ENCODE peak calls at places on chromosomes 12 and 14, in ten cellular contexts. W is GM23248; N is thyroid gland; R is CD8-positive, alpha-beta T cell; B is fibroblast of lung; J is H1; F is testis; A is cardiac muscle cell; Y is heart right ventricle; K is astrocyte. Q is an unnamed sample. For H3K36me3, the result is how much of the 10 kb centered on the place peaks cover.

GRCh38 chr14:92637228-92637627 is 111.2 kb downstream of the LGMN start:
- DNase-seq in W (no peak), N (no peak), R (no peak), B (peak), J (no peak), F (no peak), A (peak), Y (no peak), K (no peak), Q (no peak)

GRCh38 chr12:20625531-20625930 is 69.6 kb upstream of the SLCO1C1 start:
- DNase-seq in W (no peak), N (no peak), R (no peak), B (no peak), J (no peak), F (no peak), A (no peak), Y (no peak), K (no peak), Q (no peak)

GRCh38 chr14:30330452-30330851 is 228.5 kb upstream of the G2E3 start:
- DNase-seq in W (peak), N (no peak), R (no peak), B (no peak), J (no peak), F (no peak), A (no peak), Y (no peak), K (no peak), Q (no peak)

GRCh38 chr14:93115920-93116675 is at the start of gene ITPK1:
- DNase-seq in W (peak), N (peak), R (peak), B (peak), J (peak), F (peak), A (peak), Y (peak), K (no peak), Q (peak)

GRCh38 chr12:11513288-11513687 is 117.9 kb upstream of the PRB2 start:
- DNase-seq in W (peak), N (no peak), R (no peak), B (no peak), J (no peak), F (no peak), A (no peak), Y (no peak), K (no peak), Q (no peak)

GRCh38 chr12:51752490-51752889 is 96.0 kb downstream of the FIGNL2 start:
- DNase-seq in W (peak), N (peak), R (no peak), B (peak), J (no peak), F (peak), A (peak), Y (peak), K (peak), Q (peak)

GRCh38 chr12:61808856-61809255 is 451.3 kb upstream of the USP15 start:
- DNase-seq in W (peak), N (no peak), R (no peak), B (no peak), J (no peak), F (no peak), A (no peak), Y (no peak), K (no peak), Q (no peak)

GRCh38 chr12:6553051-6553868 is 2.6 kb downstream of the IFFO1 start:
- DNase-seq in W (peak), N (peak), R (no peak), B (peak), J (no peak), F (peak), A (no peak), Y (no peak), K (peak), Q (no peak)

GRCh38 chr14:24389266-24389855 is 9.4 kb upstream of the NYNRIN start:
- DNase-seq in W (peak), N (no peak), R (no peak), B (peak), J (no peak), F (no peak), A (no peak), Y (no peak), K (peak), Q (no peak)

GRCh38 chr12:57623811-57624390 is 9.1 kb downstream of the B4GALNT1 start:
- DNase-seq in W (no peak), N (no peak), R (no peak), B (no peak), J (no peak), F (no peak), A (no peak), Y (no peak), K (no peak), Q (no peak)

GRCh38 chr12:17793854-17794253 is 296.1 kb downstream of the RERGL start:
- DNase-seq in W (no peak), N (no peak), R (no peak), B (no peak), J (no peak), F (no peak), A (no peak), Y (no peak), K (no peak), Q (no peak)

GRCh38 chr14:56805992-56806737 is 4.1 kb downstream of the OTX2 start:
- DNase-seq in W (no peak), N (no peak), R (no peak), B (no peak), J (peak), F (no peak), A (no peak), Y (no peak), K (no peak), Q (no peak)

GRCh38 chr12:131194166-131194565 is 240.5 kb downstream of the ADGRD1 start:
- DNase-seq in W (no peak), N (no peak), R (no peak), B (no peak), J (no peak), F (peak), A (no peak), Y (no peak), K (no peak), Q (no peak)

GRCh38 chr12:21819236-21819635 is 44.7 kb upstream of the KCNJ8 start:
- DNase-seq in W (peak), N (no peak), R (no peak), B (peak), J (no peak), F (no peak), A (no peak), Y (no peak), K (peak), Q (no peak)

GRCh38 chr14:33393155-33393894 is 454.6 kb downstream of the NPAS3 start:
- DNase-seq in W (no peak), N (no peak), R (no peak), B (no peak), J (no peak), F (no peak), A (no peak), Y (no peak), K (no peak), Q (no peak)

GRCh38 chr12:132329036-132329738 is at the start of gene GALNT9:
- DNase-seq in W (peak), N (no peak), R (no peak), B (no peak), J (peak), F (peak), A (peak), Y (no peak), K (no peak), Q (no peak)

GRCh38 chr14:23186913-23187654 is 3.6 kb upstream of the SLC7A8 start:
- DNase-seq in W (peak), N (peak), R (no peak), B (peak), J (peak), F (peak), A (peak), Y (no peak), K (peak), Q (peak)

GRCh38 chr12:19125325-19125724 is 4.2 kb upstream of the PLEKHA5 start:
- DNase-seq in W (peak), N (no peak), R (no peak), B (peak), J (no peak), F (no peak), A (no peak), Y (no peak), K (peak), Q (no peak)

GRCh38 chr12:55974308-55974724 is 438 bp downstream of the RAB5B start:
- DNase-seq in W (peak), N (peak), R (peak), B (peak), J (no peak), F (peak), A (peak), Y (no peak), K (peak), Q (peak)

GRCh38 chr12:15522574-15523187 is 200.4 kb downstream of the PTPRO start:
- DNase-seq in W (peak), N (no peak), R (no peak), B (peak), J (no peak), F (no peak), A (peak), Y (no peak), K (peak), Q (no peak)

GRCh38 chr12:40098406-40099145 is 7.3 kb downstream of the SLC2A13 start:
- DNase-seq in W (no peak), N (no peak), R (no peak), B (no peak), J (no peak), F (no peak), A (no peak), Y (no peak), K (no peak), Q (no peak)
- H3K27ac ChIP-seq in W (no peak), N (no peak), R (no peak), B (no peak), J (no peak), F (no peak), A (no peak), Y (no peak), K (no peak), Q (no peak)

GRCh38 chr14:35752380-35752779 is 56.7 kb downstream of the RALGAPA1 start:
- DNase-seq in W (no peak), N (no peak), R (no peak), B (no peak), J (no peak), F (no peak), A (no peak), Y (no peak), K (no peak), Q (no peak)
- H3K36me3 ChIP-seq in W (under half), N (under half), R (under half), B (under half), J (under half), F (under half), A (under half), Y (under half), K (under half), Q (half or more)

GRCh38 chr12:26787125-26787495 is 45.9 kb downstream of the ITPR2 start:
- DNase-seq in W (peak), N (no peak), R (no peak), B (peak), J (no peak), F (no peak), A (no peak), Y (no peak), K (peak), Q (no peak)
- H3K4me3 ChIP-seq in W (no peak), N (no peak), R (no peak), B (no peak), J (no peak), F (no peak), A (no peak), Y (no peak), K (no peak), Q (no peak)

DNA sequence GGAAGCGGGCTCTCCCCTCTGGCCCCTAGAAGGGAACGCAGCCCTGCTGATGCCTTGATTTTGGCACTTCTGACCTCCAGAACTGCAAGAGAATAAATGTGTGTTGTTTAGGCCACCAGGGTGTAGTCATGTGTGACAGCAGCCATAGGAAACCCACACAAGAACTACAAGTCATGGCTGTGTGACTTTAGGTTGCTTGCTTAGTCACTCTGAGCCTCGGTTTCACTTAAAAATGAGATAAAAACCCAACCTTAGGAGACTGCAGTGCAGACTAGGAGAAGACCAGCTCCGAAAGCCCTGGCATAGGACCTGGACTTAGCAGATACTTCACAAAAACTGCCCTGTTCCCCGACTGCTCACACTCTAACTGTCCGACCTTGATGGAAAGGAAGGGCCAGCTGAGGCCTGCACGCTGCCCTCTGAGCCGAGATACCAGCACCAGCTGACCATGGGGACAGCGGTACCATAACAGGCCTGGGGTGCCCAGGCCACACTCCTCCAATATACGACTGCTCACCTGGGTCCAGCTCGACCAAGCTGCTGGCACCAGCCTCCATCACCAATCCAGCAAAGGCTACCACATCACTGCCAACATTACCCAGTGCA is 53.5 kb downstream of the CCDC85C start:
- DNase-seq in W (no peak), N (no peak), R (no peak), B (no peak), J (no peak), F (no peak), A (no peak), Y (no peak), K (no peak), Q (no peak)
- H3K27ac ChIP-seq in W (no peak), N (no peak), R (no peak), B (no peak), J (no peak), F (peak), A (no peak), Y (no peak), K (no peak), Q (peak)

GRCh38 chr14:105050551-105050897 is 14.7 kb downstream of the GPR132 start:
- DNase-seq in W (peak), N (peak), R (no peak), B (no peak), J (no peak), F (no peak), A (no peak), Y (no peak), K (no peak), Q (peak)

GRCh38 chr14:105049753-105050550 is 15.3 kb downstream of the GPR132 start:
- DNase-seq in W (no peak), N (no peak), R (no peak), B (no peak), J (no peak), F (no peak), A (no peak), Y (no peak), K (no peak), Q (no peak)

GRCh38 chr14:105053421-105053820 is 11.8 kb downstream of the GPR132 start:
- DNase-seq in W (no peak), N (no peak), R (no peak), B (no peak), J (no peak), F (no peak), A (no peak), Y (no peak), K (no peak), Q (no peak)

GRCh38 chr14:105052110-105052458 is 13.1 kb downstream of the GPR132 start:
- DNase-seq in W (peak), N (no peak), R (no peak), B (no peak), J (no peak), F (no peak), A (no peak), Y (no peak), K (no peak), Q (no peak)

DNA sequence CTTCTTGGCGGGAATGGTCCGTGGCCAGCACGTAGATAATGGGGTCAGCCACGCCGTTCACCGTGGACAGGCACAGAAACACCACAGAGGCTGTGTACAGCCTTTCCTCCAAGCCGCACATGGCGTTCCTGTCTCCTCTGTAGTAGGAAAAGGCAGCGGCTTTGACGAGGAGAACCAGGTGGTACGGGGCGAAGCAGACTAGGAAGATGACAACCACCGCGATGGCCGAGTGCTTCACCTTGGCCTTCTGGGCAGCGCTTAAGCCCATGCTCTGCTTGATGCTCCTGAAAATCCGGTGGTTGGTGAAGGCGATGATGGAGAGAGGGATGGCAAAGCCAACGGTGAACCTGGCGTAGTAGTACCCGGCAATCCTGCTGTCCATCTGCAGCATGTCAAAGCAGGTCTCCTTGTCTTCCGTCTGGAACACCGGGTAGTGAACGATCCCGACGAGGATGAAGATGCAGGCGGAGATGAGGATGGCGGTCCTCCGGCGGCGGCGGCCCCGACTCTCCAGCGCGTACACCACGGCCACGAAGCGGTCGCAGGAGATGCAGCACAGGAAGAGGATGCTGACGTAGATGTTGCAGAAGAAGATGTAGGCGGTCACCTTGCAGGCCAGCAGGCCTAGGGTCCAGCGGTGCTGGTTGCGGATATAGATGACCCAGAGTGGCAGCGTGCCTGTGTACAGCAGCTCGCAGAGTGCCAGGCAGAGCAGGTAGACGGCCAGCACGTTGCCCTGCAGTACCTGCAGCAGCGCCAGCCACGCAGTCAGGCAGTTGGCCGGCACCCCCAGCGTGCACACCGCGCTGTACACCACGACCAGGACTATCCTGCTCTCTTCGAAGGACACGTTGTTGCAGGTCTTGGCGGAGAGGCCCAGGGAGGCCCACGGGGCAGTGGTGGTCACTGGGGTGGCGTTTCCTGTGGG is 13.8 kb downstream of the GPR132 start:
- DNase-seq in W (no peak), N (no peak), R (no peak), B (no peak), J (no peak), F (no peak), A (no peak), Y (no peak), K (no peak), Q (no peak)
- H3K36me3 ChIP-seq in W (under half), N (under half), R (under half), B (under half), J (under half), F (under half), A (under half), Y (under half), K (under half), Q (under half)

DNA sequence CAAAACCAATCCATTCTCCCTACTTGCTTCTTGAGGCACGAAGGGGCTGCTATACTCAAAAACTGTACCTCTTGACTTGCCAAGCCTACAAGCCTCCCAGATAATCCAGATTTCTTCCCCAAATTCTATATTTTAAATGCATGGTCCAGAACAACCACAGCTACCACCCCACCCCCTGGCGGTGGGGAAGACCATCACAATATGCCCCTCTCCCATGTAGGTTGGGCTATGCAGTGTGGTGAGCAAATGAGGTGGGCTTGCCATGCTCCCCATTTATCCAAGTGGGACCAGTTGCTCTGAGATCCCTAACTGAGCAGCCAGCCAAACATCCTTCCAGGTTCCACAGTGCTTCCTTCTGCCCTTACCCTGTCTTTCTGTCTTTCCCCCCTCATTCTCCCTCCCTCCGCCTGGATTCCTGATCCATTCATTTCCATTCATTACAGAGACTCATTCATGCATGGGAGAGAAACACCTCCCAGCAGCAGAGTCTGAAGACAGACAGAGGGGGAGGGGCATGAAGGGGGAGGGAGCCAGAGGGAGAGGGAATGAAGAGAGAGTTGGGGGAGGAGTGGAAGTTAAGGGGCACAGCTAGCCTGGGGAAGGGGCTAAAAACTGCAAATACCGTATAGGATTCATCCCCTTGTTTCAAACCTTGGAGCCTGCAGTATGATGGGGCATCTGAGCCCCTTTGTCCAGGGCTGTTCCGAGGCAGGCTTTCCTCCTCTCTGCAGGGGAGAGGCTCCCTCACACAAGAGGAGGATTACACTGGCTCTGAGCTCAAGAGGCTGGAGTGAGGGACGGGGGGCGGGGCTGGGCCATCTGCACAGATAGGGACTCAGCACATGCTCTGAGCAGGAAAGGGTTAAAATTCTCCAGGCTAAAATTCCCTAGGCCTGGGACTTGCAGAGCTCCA is 4.4 kb downstream of the ZNF219 start:
- DNase-seq in W (no peak), N (peak), R (no peak), B (no peak), J (peak), F (no peak), A (peak), Y (no peak), K (no peak), Q (no peak)
- H3K4me3 ChIP-seq in W (no peak), N (no peak), R (no peak), B (no peak), J (peak), F (no peak), A (no peak), Y (no peak), K (no peak), Q (no peak)

GRCh38 chr12:128729628-128730121 is 94.1 kb downstream of the SLC15A4 start:
- DNase-seq in W (peak), N (no peak), R (no peak), B (no peak), J (no peak), F (no peak), A (no peak), Y (no peak), K (no peak), Q (no peak)
- H3K27ac ChIP-seq in W (no peak), N (no peak), R (no peak), B (no peak), J (no peak), F (no peak), A (no peak), Y (no peak), K (no peak), Q (no peak)

GRCh38 chr12:109109756-109110350 is 6.5 kb upstream of the ACACB start:
- DNase-seq in W (no peak), N (no peak), R (no peak), B (no peak), J (no peak), F (no peak), A (no peak), Y (no peak), K (no peak), Q (no peak)
- H3K36me3 ChIP-seq in W (under half), N (under half), R (under half), B (under half), J (under half), F (under half), A (under half), Y (under half), K (under half), Q (half or more)

Q was measured in stomach.